ENCODE peak calls at places on chromosomes 2 and 18, in five cellular contexts. One of them, this sample, is unnamed.

GRCh38 chr2:214393796-214394195 is 17.1 kb upstream of the VWC2L start:
- DNase-seq in NCI-H1105: no peak
- DNase-seq in NCI-H1092 treated with DMSO at 0.1 percent for 48 hours: no peak
- DNase-seq in stimulated activated CD4-positive, alpha-beta T cell treated with anti-CD3 and anti-CD28 coated beads, TNF-alpha, amount 100 ng/mL, for 48 hours: no peak
- DNase-seq in left colon: no peak
- DNase-seq in this sample: no peak

GRCh38 chr18:1559563-1559962 is 654.9 kb downstream of the ADCYAP1 start:
- DNase-seq in NCI-H1105: no peak
- DNase-seq in NCI-H1092 treated with DMSO at 0.1 percent for 48 hours: no peak
- DNase-seq in stimulated activated CD4-positive, alpha-beta T cell treated with anti-CD3 and anti-CD28 coated beads, TNF-alpha, amount 100 ng/mL, for 48 hours: no peak
- DNase-seq in left colon: no peak
- DNase-seq in this sample: no peak

GRCh38 chr2:157559061-157559460 is 69.6 kb downstream of the ACVR1C start:
- DNase-seq in NCI-H1105: no peak
- DNase-seq in NCI-H1092 treated with DMSO at 0.1 percent for 48 hours: no peak
- DNase-seq in stimulated activated CD4-positive, alpha-beta T cell treated with anti-CD3 and anti-CD28 coated beads, TNF-alpha, amount 100 ng/mL, for 48 hours: no peak
- DNase-seq in left colon: no peak
- DNase-seq in this sample: no peak

GRCh38 chr2:111904726-111905476 is 6.5 kb downstream of the MERTK start:
- DNase-seq in NCI-H1105: no peak
- DNase-seq in NCI-H1092 treated with DMSO at 0.1 percent for 48 hours: no peak
- DNase-seq in stimulated activated CD4-positive, alpha-beta T cell treated with anti-CD3 and anti-CD28 coated beads, TNF-alpha, amount 100 ng/mL, for 48 hours: no peak
- DNase-seq in left colon: no peak
- DNase-seq in this sample: no peak

GRCh38 chr2:27891063-27891819 is 712 bp downstream of the BABAM2 start:
- DNase-seq in NCI-H1105: peak; percentile 5
- DNase-seq in NCI-H1092 treated with DMSO at 0.1 percent for 48 hours: peak; percentile 53
- DNase-seq in stimulated activated CD4-positive, alpha-beta T cell treated with anti-CD3 and anti-CD28 coated beads, TNF-alpha, amount 100 ng/mL, for 48 hours: peak; percentile 68
- DNase-seq in left colon: peak; percentile 90
- DNase-seq in this sample: peak; percentile 78

GRCh38 chr2:24961903-24962302 is 9.9 kb downstream of the DNAJC27 start:
- DNase-seq in NCI-H1105: no peak
- DNase-seq in NCI-H1092 treated with DMSO at 0.1 percent for 48 hours: no peak
- DNase-seq in stimulated activated CD4-positive, alpha-beta T cell treated with anti-CD3 and anti-CD28 coated beads, TNF-alpha, amount 100 ng/mL, for 48 hours: no peak
- DNase-seq in left colon: no peak
- DNase-seq in this sample: no peak

GRCh38 chr2:173759959-173760358 is 205.2 kb downstream of the SP3 start:
- DNase-seq in NCI-H1105: no peak
- DNase-seq in NCI-H1092 treated with DMSO at 0.1 percent for 48 hours: no peak
- DNase-seq in stimulated activated CD4-positive, alpha-beta T cell treated with anti-CD3 and anti-CD28 coated beads, TNF-alpha, amount 100 ng/mL, for 48 hours: no peak
- DNase-seq in left colon: no peak
- DNase-seq in this sample: no peak

GRCh38 chr2:47508641-47509040 is 105.7 kb downstream of the MSH2 start:
- DNase-seq in NCI-H1105: no peak
- DNase-seq in NCI-H1092 treated with DMSO at 0.1 percent for 48 hours: no peak
- DNase-seq in stimulated activated CD4-positive, alpha-beta T cell treated with anti-CD3 and anti-CD28 coated beads, TNF-alpha, amount 100 ng/mL, for 48 hours: no peak
- DNase-seq in left colon: no peak
- DNase-seq in this sample: no peak

GRCh38 chr2:217866457-217866856 is 136.3 kb downstream of the TNS1 start:
- DNase-seq in NCI-H1105: no peak
- DNase-seq in NCI-H1092 treated with DMSO at 0.1 percent for 48 hours: no peak
- DNase-seq in stimulated activated CD4-positive, alpha-beta T cell treated with anti-CD3 and anti-CD28 coated beads, TNF-alpha, amount 100 ng/mL, for 48 hours: no peak
- DNase-seq in left colon: no peak
- DNase-seq in this sample: no peak

GRCh38 chr2:11560806-11561205 is 27.0 kb downstream of the GREB1 start:
- DNase-seq in NCI-H1105: no peak
- DNase-seq in NCI-H1092 treated with DMSO at 0.1 percent for 48 hours: no peak
- DNase-seq in stimulated activated CD4-positive, alpha-beta T cell treated with anti-CD3 and anti-CD28 coated beads, TNF-alpha, amount 100 ng/mL, for 48 hours: no peak
- DNase-seq in left colon: no peak
- DNase-seq in this sample: no peak

GRCh38 chr2:189022492-189022891 is 48.3 kb downstream of the COL3A1 start:
- DNase-seq in NCI-H1105: no peak
- DNase-seq in NCI-H1092 treated with DMSO at 0.1 percent for 48 hours: no peak
- DNase-seq in stimulated activated CD4-positive, alpha-beta T cell treated with anti-CD3 and anti-CD28 coated beads, TNF-alpha, amount 100 ng/mL, for 48 hours: no peak
- DNase-seq in left colon: no peak
- DNase-seq in this sample: peak; percentile 44

GRCh38 chr2:106161938-106162814 is 31.9 kb downstream of the UXS1 start:
- DNase-seq in NCI-H1105: peak; percentile 1
- DNase-seq in NCI-H1092 treated with DMSO at 0.1 percent for 48 hours: no peak
- DNase-seq in stimulated activated CD4-positive, alpha-beta T cell treated with anti-CD3 and anti-CD28 coated beads, TNF-alpha, amount 100 ng/mL, for 48 hours: no peak
- DNase-seq in left colon: no peak
- DNase-seq in this sample: no peak

GRCh38 chr2:172970660-172971059 is 105.0 kb upstream of the MAP3K20 start:
- DNase-seq in NCI-H1105: no peak
- DNase-seq in NCI-H1092 treated with DMSO at 0.1 percent for 48 hours: no peak
- DNase-seq in stimulated activated CD4-positive, alpha-beta T cell treated with anti-CD3 and anti-CD28 coated beads, TNF-alpha, amount 100 ng/mL, for 48 hours: no peak
- DNase-seq in left colon: no peak
- DNase-seq in this sample: no peak

GRCh38 chr2:85945576-85945975 is 56.8 kb upstream of the ST3GAL5 start:
- DNase-seq in NCI-H1105: peak; percentile 6
- DNase-seq in NCI-H1092 treated with DMSO at 0.1 percent for 48 hours: no peak
- DNase-seq in stimulated activated CD4-positive, alpha-beta T cell treated with anti-CD3 and anti-CD28 coated beads, TNF-alpha, amount 100 ng/mL, for 48 hours: no peak
- DNase-seq in left colon: no peak
- DNase-seq in this sample: no peak

GRCh38 chr2:207113403-207113802 is 52.3 kb downstream of the KLF7 start:
- DNase-seq in NCI-H1105: peak; percentile 93
- DNase-seq in NCI-H1092 treated with DMSO at 0.1 percent for 48 hours: no peak
- DNase-seq in stimulated activated CD4-positive, alpha-beta T cell treated with anti-CD3 and anti-CD28 coated beads, TNF-alpha, amount 100 ng/mL, for 48 hours: no peak
- DNase-seq in left colon: no peak
- DNase-seq in this sample: no peak